ENCODE peak calls at places on chromosomes 13 and 19, in seven cellular contexts. One of them, this sample, is unnamed.

GRCh38 chr13:113442985-113443362 is 10.3 kb downstream of the ADPRHL1 start:
- DNase-seq in SK-N-SH: no peak
- DNase-seq in K562: no peak
- DNase-seq in GM23338: no peak
- DNase-seq in A549: no peak
- DNase-seq in HL-60: no peak
- DNase-seq in HepG2: no peak
- DNase-seq in this sample: no peak

GRCh38 chr19:53015159-53015558 is 1.4 kb downstream of the ERVV-1 start:
- DNase-seq in SK-N-SH: no peak
- DNase-seq in K562: no peak
- DNase-seq in GM23338: no peak
- DNase-seq in A549: no peak
- DNase-seq in HL-60: no peak
- DNase-seq in HepG2: no peak
- DNase-seq in this sample: no peak

GRCh38 chr13:105991622-105992254 is 543.7 kb downstream of the EFNB2 start:
- DNase-seq in SK-N-SH: no peak
- DNase-seq in K562: no peak
- DNase-seq in GM23338: no peak
- DNase-seq in A549: peak; percentile 30
- DNase-seq in HL-60: no peak
- DNase-seq in HepG2: no peak
- DNase-seq in this sample: no peak

GRCh38 chr19:41866284-41866683 is 6.2 kb downstream of the RPS19 start:
- DNase-seq in SK-N-SH: peak; percentile 15
- DNase-seq in K562: no peak
- DNase-seq in GM23338: no peak
- DNase-seq in A549: no peak
- DNase-seq in HL-60: no peak
- DNase-seq in HepG2: no peak
- DNase-seq in this sample: no peak

GRCh38 chr13:37995052-37995451 is 125.5 kb upstream of the TRPC4 start:
- DNase-seq in SK-N-SH: no peak
- DNase-seq in K562: no peak
- DNase-seq in GM23338: peak; percentile 32
- DNase-seq in A549: no peak
- DNase-seq in HL-60: no peak
- DNase-seq in HepG2: no peak
- DNase-seq in this sample: no peak

GRCh38 chr19:28680091-28680490 is 532.9 kb downstream of the UQCRFS1 start:
- DNase-seq in SK-N-SH: no peak
- DNase-seq in K562: no peak
- DNase-seq in GM23338: no peak
- DNase-seq in A549: no peak
- DNase-seq in HL-60: no peak
- DNase-seq in HepG2: no peak
- DNase-seq in this sample: no peak

GRCh38 chr13:48066310-48066989 is 28.5 kb downstream of the MED4 start:
- DNase-seq in SK-N-SH: no peak
- DNase-seq in K562: peak; percentile 13
- DNase-seq in GM23338: no peak
- DNase-seq in A549: peak; percentile 20
- DNase-seq in HL-60: no peak
- DNase-seq in HepG2: peak; percentile 47
- DNase-seq in this sample: no peak

GRCh38 chr13:75357576-75358295 is 124.2 kb downstream of the TBC1D4 start:
- DNase-seq in SK-N-SH: peak; percentile 74
- DNase-seq in K562: peak; percentile 69
- DNase-seq in GM23338: peak; percentile 83
- DNase-seq in A549: peak; percentile 69
- DNase-seq in HL-60: peak; percentile 8
- DNase-seq in HepG2: peak; percentile 69
- DNase-seq in this sample: no peak

GRCh38 chr19:48633148-48634035 is 3.8 kb downstream of the DBP start:
- DNase-seq in SK-N-SH: no peak
- DNase-seq in K562: peak; percentile 49
- DNase-seq in GM23338: no peak
- DNase-seq in A549: no peak
- DNase-seq in HL-60: no peak
- DNase-seq in HepG2: no peak
- DNase-seq in this sample: no peak

GRCh38 chr19:21322528-21322927 is 6.7 kb downstream of the ZNF708 start:
- DNase-seq in SK-N-SH: no peak
- DNase-seq in K562: no peak
- DNase-seq in GM23338: no peak
- DNase-seq in A549: no peak
- DNase-seq in HL-60: no peak
- DNase-seq in HepG2: no peak
- DNase-seq in this sample: no peak

GRCh38 chr19:10329555-10329954 is 3.8 kb downstream of the RAVER1 start:
- DNase-seq in SK-N-SH: no peak
- DNase-seq in K562: no peak
- DNase-seq in GM23338: no peak
- DNase-seq in A549: no peak
- DNase-seq in HL-60: no peak
- DNase-seq in HepG2: no peak
- DNase-seq in this sample: no peak
- TF ChIP-seq REST in SK-N-SH: no peak
- TF ChIP-seq REST in K562: no peak
- TF ChIP-seq REST in GM23338: no peak
- TF ChIP-seq REST in A549: no peak
- TF ChIP-seq REST in HL-60: no peak
- TF ChIP-seq REST in HepG2: no peak
- TF ChIP-seq REST in this sample: no peak

GRCh38 chr19:13839938-13840750 is 36.8 kb upstream of the NANOS3 start:
- DNase-seq in SK-N-SH: no peak
- DNase-seq in K562: no peak
- DNase-seq in GM23338: no peak
- DNase-seq in A549: peak; percentile 66
- DNase-seq in HL-60: no peak
- DNase-seq in HepG2: no peak
- DNase-seq in this sample: no peak

GRCh38 chr19:13838943-13839192 is 38.1 kb upstream of the NANOS3 start:
- DNase-seq in SK-N-SH: peak; percentile 84
- DNase-seq in K562: peak; percentile 86
- DNase-seq in GM23338: no peak
- DNase-seq in A549: no peak
- DNase-seq in HL-60: no peak
- DNase-seq in HepG2: no peak
- DNase-seq in this sample: no peak

GRCh38 chr19:13838071-13838942 is 38.6 kb upstream of the NANOS3 start:
- DNase-seq in SK-N-SH: no peak
- DNase-seq in K562: no peak
- DNase-seq in GM23338: no peak
- DNase-seq in A549: no peak
- DNase-seq in HL-60: no peak
- DNase-seq in HepG2: no peak
- DNase-seq in this sample: no peak

GRCh38 chr19:13840751-13841338 is 36.1 kb upstream of the NANOS3 start:
- DNase-seq in SK-N-SH: peak; percentile 40
- DNase-seq in K562: no peak
- DNase-seq in GM23338: no peak
- DNase-seq in A549: no peak
- DNase-seq in HL-60: no peak
- DNase-seq in HepG2: no peak
- DNase-seq in this sample: no peak

DNA sequence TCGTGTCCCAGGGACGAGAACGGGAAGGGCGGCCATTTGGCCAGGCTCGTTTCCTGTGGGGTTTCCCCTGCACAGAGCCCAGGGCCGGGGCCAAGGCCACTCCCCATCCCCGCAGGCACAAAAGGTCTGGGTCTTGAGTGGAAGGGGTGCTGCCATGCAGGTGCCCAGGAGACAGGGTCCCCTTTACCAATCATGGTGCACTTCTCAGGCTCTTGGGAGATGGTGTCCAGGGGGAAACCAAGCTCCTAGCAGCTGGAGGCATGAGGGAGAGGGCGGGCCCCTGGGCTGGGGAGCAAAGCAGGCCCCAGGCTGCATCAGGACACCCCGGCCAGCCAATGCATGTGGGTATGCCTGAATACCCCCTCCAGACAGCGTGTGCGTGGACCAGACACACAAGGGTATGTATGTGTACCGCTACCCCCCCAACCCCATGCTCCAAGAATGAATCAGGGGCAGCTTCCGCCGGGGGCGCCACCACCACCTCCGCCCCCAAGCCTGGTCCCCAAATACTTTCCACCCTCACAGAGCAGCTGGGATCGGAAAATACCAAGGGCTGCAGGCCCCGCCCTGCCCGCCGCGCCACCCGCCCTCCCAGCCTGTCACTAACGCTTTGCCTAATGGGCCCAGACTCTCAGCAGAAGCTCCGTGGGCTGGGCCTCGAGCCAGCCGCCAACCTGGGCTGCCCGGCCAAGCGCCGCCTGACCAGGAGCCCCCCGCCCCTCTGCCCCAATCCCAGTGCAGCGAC is 37.6 kb upstream of the NANOS3 start:
- DNase-seq in SK-N-SH: peak; percentile 91
- DNase-seq in K562: peak; percentile 82
- DNase-seq in GM23338: peak; percentile 78
- DNase-seq in A549: peak; percentile 57
- DNase-seq in HL-60: peak; percentile 93
- DNase-seq in HepG2: no peak
- DNase-seq in this sample: no peak
- TF ChIP-seq CTCF in SK-N-SH: no peak
- TF ChIP-seq CTCF in K562: no peak
- TF ChIP-seq CTCF in GM23338: no peak
- TF ChIP-seq CTCF in A549: no peak
- TF ChIP-seq CTCF in HL-60: no peak
- TF ChIP-seq CTCF in HepG2: no peak
- TF ChIP-seq CTCF in this sample: no peak

GRCh38 chr19:5778402-5778801 is 6.1 kb downstream of the PRR22 start:
- DNase-seq in SK-N-SH: no peak
- DNase-seq in K562: no peak
- DNase-seq in GM23338: no peak
- DNase-seq in A549: no peak
- DNase-seq in HL-60: no peak
- DNase-seq in HepG2: no peak
- DNase-seq in this sample: no peak
- TF ChIP-seq REST in SK-N-SH: no peak
- TF ChIP-seq REST in K562: no peak
- TF ChIP-seq REST in GM23338: no peak
- TF ChIP-seq REST in A549: no peak
- TF ChIP-seq REST in HL-60: no peak
- TF ChIP-seq REST in HepG2: no peak
- TF ChIP-seq REST in this sample: no peak

GRCh38 chr13:32256243-32256642 is 58.9 kb downstream of the ZAR1L start:
- DNase-seq in SK-N-SH: no peak
- DNase-seq in K562: no peak
- DNase-seq in GM23338: no peak
- DNase-seq in A549: no peak
- DNase-seq in HL-60: no peak
- DNase-seq in HepG2: peak; percentile 34
- DNase-seq in this sample: no peak

GRCh38 chr13:32261567-32261966 is 53.6 kb downstream of the ZAR1L start:
- DNase-seq in SK-N-SH: peak; percentile 25
- DNase-seq in K562: peak; percentile 67
- DNase-seq in GM23338: no peak
- DNase-seq in A549: no peak
- DNase-seq in HL-60: no peak
- DNase-seq in HepG2: no peak
- DNase-seq in this sample: no peak

GRCh38 chr13:32262165-32262564 is 53.0 kb downstream of the ZAR1L start:
- DNase-seq in SK-N-SH: no peak
- DNase-seq in K562: no peak
- DNase-seq in GM23338: no peak
- DNase-seq in A549: no peak
- DNase-seq in HL-60: no peak
- DNase-seq in HepG2: no peak
- DNase-seq in this sample: no peak

GRCh38 chr13:32257649-32258048 is 57.5 kb downstream of the ZAR1L start:
- DNase-seq in SK-N-SH: no peak
- DNase-seq in K562: no peak
- DNase-seq in GM23338: no peak
- DNase-seq in A549: no peak
- DNase-seq in HL-60: no peak
- DNase-seq in HepG2: no peak
- DNase-seq in this sample: no peak

GRCh38 chr13:32259116-32259515 is 56.0 kb downstream of the ZAR1L start:
- DNase-seq in SK-N-SH: no peak
- DNase-seq in K562: no peak
- DNase-seq in GM23338: peak; percentile 49
- DNase-seq in A549: peak; percentile 2
- DNase-seq in HL-60: no peak
- DNase-seq in HepG2: peak; percentile 28
- DNase-seq in this sample: no peak
- TF ChIP-seq CTCF in SK-N-SH: no peak
- TF ChIP-seq CTCF in K562: no peak
- TF ChIP-seq CTCF in GM23338: peak; percentile 22
- TF ChIP-seq CTCF in A549: no peak
- TF ChIP-seq CTCF in HL-60: no peak
- TF ChIP-seq CTCF in HepG2: peak; percentile 41
- TF ChIP-seq CTCF in this sample: peak; percentile 20

This sample was measured in Panc1.